ENCODE peak calls at places on chromosome 11, in five cellular contexts. N is GM12878, A is GM23338, T is H1, C is stomach. G is an unnamed sample.
A peak's percentile ranks its signal among the peaks of the same experiment; 100 is the strongest.

GRCh38 chr11:21564813-21565212 is 628.1 kb upstream of the ANO5 start:
- DNase-seq in T (no peak), A (no peak), N (no peak), C (no peak), G (no peak)

GRCh38 chr11:61756452-61757212 is 4.2 kb downstream of the MYRF start:
- DNase-seq in A (no peak), N (peak; percentile 73), T (no peak), C (peak; percentile 88), G (no peak)

GRCh38 chr11:64322925-64323260 is 5.0 kb downstream of the PRDX5 start:
- DNase-seq in A (no peak), T (no peak), N (no peak), C (no peak), G (no peak)

GRCh38 chr11:115869780-115870431 is 365.7 kb upstream of the CADM1 start:
- DNase-seq in T (peak; percentile 54), N (peak; percentile 51), C (no peak), A (peak; percentile 74), G (no peak)

GRCh38 chr11:74731301-74732094 is at the start of gene CHRDL2:
- DNase-seq in T (no peak), A (peak; percentile 65), N (no peak), C (no peak), G (no peak)

GRCh38 chr11:122367809-122368231 is 251.8 kb upstream of the BLID start:
- DNase-seq in C (no peak), N (no peak), A (no peak), T (no peak), G (no peak)

GRCh38 chr11:32382339-32383049 is 52.8 kb downstream of the WT1 start:
- DNase-seq in N (no peak), T (no peak), C (no peak), A (no peak), G (no peak)

GRCh38 chr11:124892131-124892530 is 5.5 kb downstream of the ROBO4 start:
- DNase-seq in C (no peak), A (no peak), T (no peak), N (no peak), G (no peak)

GRCh38 chr11:77159937-77160495 is 32.0 kb downstream of the MYO7A start:
- DNase-seq in T (no peak), N (no peak), A (no peak), C (no peak), G (no peak)

GRCh38 chr11:12968101-12968500 is 41.0 kb upstream of the RASSF10 start:
- DNase-seq in N (no peak), T (no peak), A (no peak), C (no peak), G (no peak)

GRCh38 chr11:111449696-111450479 is 62.3 kb downstream of the BTG4 start:
- DNase-seq in C (no peak), A (no peak), T (no peak), N (no peak), G (no peak)

GRCh38 chr11:103927535-103927934 is 108.9 kb upstream of the DDI1 start:
- DNase-seq in T (no peak), C (no peak), A (peak; percentile 25), N (no peak), G (no peak)

GRCh38 chr11:32340181-32340580 is 95.2 kb downstream of the WT1 start:
- DNase-seq in A (no peak), C (no peak), T (no peak), N (no peak), G (no peak)

GRCh38 chr11:128686745-128687177 is 7.1 kb upstream of the FLI1 start:
- DNase-seq in C (peak; percentile 52), N (no peak), A (peak; percentile 70), T (no peak), G (no peak)

GRCh38 chr11:62431171-62431895 is 12.5 kb downstream of the SCGB1A1 start:
- DNase-seq in A (no peak), C (no peak), N (no peak), T (no peak), G (no peak)

GRCh38 chr11:67490727-67491065 is 7.9 kb downstream of the AIP start:
- DNase-seq in N (no peak), T (no peak), A (no peak), C (no peak), G (no peak)

GRCh38 chr11:27076121-27076589 is 35.5 kb downstream of the BBOX1 start:
- DNase-seq in C (no peak), A (no peak), T (no peak), N (no peak), G (no peak)

GRCh38 chr11:37511425-37511933 is 913.4 kb upstream of the RAG2 start:
- DNase-seq in T (no peak), N (no peak), A (no peak), C (no peak), G (no peak)

GRCh38 chr11:18313985-18314763 is 7.8 kb downstream of the HPS5 start:
- DNase-seq in T (no peak), N (no peak), A (peak; percentile 17), C (no peak), G (no peak)

GRCh38 chr11:12696911-12697581 is 22.8 kb downstream of the TEAD1 start:
- DNase-seq in N (no peak), T (no peak), A (no peak), C (no peak), G (no peak)

GRCh38 chr11:115764172-115764571 is 260.0 kb upstream of the CADM1 start:
- DNase-seq in A (no peak), C (no peak), T (no peak), N (no peak), G (no peak)

GRCh38 chr11:35089724-35090505 is 49.1 kb upstream of the CD44 start:
- DNase-seq in C (no peak), T (no peak), N (peak; percentile 60), A (no peak), G (no peak)

GRCh38 chr11:112715091-112715490 is 246.1 kb upstream of the NCAM1 start:
- DNase-seq in N (no peak), T (no peak), C (no peak), A (no peak), G (no peak)

GRCh38 chr11:75279273-75279672 is 38.7 kb downstream of the TPBGL start:
- DNase-seq in N (no peak), T (no peak), A (peak; percentile 40), C (no peak), G (no peak)

GRCh38 chr11:10366568-10367331 is 61.9 kb downstream of the ADM start:
- DNase-seq in T (peak; percentile 90), C (peak; percentile 77), A (peak; percentile 99), N (peak; percentile 57), G (peak; percentile 35)

GRCh38 chr11:129610125-129610524 is 205.5 kb upstream of the TMEM45B start:
- DNase-seq in T (no peak), N (no peak), C (no peak), A (no peak), G (no peak)

GRCh38 chr11:108593214-108593909 is at the start of gene EXPH5:
- DNase-seq in A (peak; percentile 99), T (peak; percentile 94), N (peak; percentile 82), C (peak; percentile 97), G (peak; percentile 26)

GRCh38 chr11:21771097-21771496 is 421.8 kb upstream of the ANO5 start:
- DNase-seq in T (no peak), N (no peak), A (no peak), C (no peak), G (no peak)

GRCh38 chr11:15374418-15374817 is 259.7 kb downstream of the INSC start:
- DNase-seq in T (no peak), C (no peak), A (no peak), N (no peak), G (no peak)

GRCh38 chr11:57424802-57425564 is 1.9 kb downstream of the SLC43A3 start:
- DNase-seq in C (peak; percentile 56), T (no peak), A (no peak), N (peak; percentile 95), G (peak; percentile 89)

GRCh38 chr11:3194016-3194816 is 24.4 kb downstream of the MRGPRG start:
- DNase-seq in T (no peak), C (peak; percentile 16), A (no peak), N (no peak), G (no peak)

DNA sequence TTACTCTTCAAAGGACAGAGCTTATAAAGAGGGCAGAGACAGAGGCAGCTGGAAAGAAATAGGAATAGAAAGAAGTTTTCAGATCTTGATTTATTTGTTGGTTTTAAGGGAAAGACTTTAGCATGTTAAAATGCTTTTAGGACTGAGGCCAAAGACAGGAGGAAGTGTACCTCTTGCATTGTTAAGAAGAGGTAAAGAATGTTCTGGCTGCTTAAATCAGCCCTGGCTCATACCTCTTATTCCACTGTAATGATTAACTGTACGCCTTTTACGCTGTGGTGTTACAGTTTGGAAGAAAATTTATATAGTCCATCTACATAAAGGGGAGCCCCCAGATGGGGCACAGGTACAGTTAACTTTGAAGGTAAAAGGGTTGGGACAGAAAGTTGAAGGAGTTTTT is 10.1 kb upstream of the MPZL2 start:
- DNase-seq in T (no peak), N (no peak), C (no peak), A (no peak), G (no peak)
- TF ChIP-seq POLR2AphosphoS5 in T (no peak), N (no peak), C (peak; percentile 55), A (no peak), G (no peak)

GRCh38 chr11:69493931-69494821 is 12.7 kb downstream of the LINC01488 start:
- DNase-seq in N (no peak), C (no peak), T (no peak), A (no peak), G (no peak)
- TF ChIP-seq POLR2AphosphoS5 in N (no peak), C (no peak), T (no peak), A (no peak), G (no peak)

GRCh38 chr11:83284501-83285051 is 1.6 kb downstream of the CCDC90B start:
- DNase-seq in N (no peak), T (no peak), A (no peak), C (no peak), G (no peak)

GRCh38 chr11:83285131-83285770 is 916 bp downstream of the CCDC90B start:
- DNase-seq in T (no peak), N (no peak), A (no peak), C (no peak), G (no peak)

GRCh38 chr11:83282084-83282716 is 4.0 kb downstream of the CCDC90B start:
- DNase-seq in C (no peak), T (no peak), N (no peak), A (no peak), G (no peak)

GRCh38 chr11:83287631-83288030 is 1.5 kb upstream of the CCDC90B start:
- DNase-seq in C (no peak), T (no peak), N (no peak), A (no peak), G (no peak)

DNA sequence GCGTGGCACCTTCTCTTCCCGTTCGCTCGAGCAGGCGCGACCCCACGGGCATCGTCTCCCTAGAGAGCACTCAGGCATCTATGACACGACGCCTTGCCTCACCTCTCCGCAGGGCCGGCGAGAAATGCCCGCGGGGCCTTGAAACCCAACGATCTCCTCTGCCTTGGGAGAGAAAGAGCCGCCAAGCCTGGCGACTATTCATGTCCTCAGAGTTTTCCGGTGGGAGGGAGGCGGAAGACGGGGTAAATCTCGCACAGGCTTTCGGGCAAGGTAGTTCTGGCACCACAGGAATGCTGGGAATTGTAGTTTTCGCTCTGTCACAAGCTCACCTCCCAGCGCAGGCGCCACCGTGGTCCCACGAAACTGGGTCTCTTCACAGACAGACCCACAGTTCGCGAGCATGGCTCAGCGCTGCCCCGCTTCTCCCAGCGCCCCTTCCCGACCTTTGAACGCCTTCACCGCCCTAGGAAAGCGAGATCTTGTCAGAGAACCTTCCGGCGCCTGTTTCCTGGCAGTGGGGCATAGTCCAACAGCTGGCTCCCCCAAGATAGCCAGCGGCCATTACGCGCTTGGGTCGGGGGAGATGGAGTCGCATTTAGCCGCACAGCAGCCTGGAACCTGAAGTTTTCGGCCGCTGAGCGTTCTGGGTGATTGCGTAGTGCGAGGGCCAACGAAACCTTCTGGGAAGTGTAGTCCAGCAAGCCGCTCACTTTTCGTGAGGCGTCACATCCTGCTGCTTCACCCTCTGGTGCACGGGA is at the start of gene CCDC90B:
- DNase-seq in A (peak; percentile 99), C (peak; percentile 96), T (peak; percentile 96), N (peak; percentile 96), G (peak; percentile 94)
- TF ChIP-seq POLR2AphosphoS5 in A (peak; percentile 88), C (peak; percentile 93), T (peak; percentile 97), N (peak; percentile 95), G (peak; percentile 87)

GRCh38 chr11:7575841-7576451 is 62.1 kb downstream of the PPFIBP2 start:
- DNase-seq in N (no peak), C (peak; percentile 74), A (no peak), T (no peak), G (no peak)
- TF ChIP-seq POLR2AphosphoS5 in N (no peak), C (peak; percentile 51), A (no peak), T (no peak), G (no peak)